ENCODE peak calls at places on chromosomes 2 and 18, in six cellular contexts. B is HCT116, M is H1, F is K562, P is HepG2, K is GM12878. C is an unnamed sample.

GRCh38 chr18:8045160-8045885 is 478.2 kb downstream of the PTPRM start:
- DNase-seq in B (no peak), M (no peak), K (no peak), F (no peak), P (no peak), C (no peak)

GRCh38 chr2:1591461-1591770 is 152.9 kb downstream of the PXDN start:
- DNase-seq in F (no peak), P (no peak), K (no peak), M (no peak), B (no peak), C (no peak)

GRCh38 chr2:106531676-106532075 is 44.5 kb downstream of the CD8B2 start:
- DNase-seq in K (no peak), P (peak; percentile 70), B (no peak), M (no peak), F (no peak), C (peak; percentile 23)

GRCh38 chr2:236159778-236160170 is 8.4 kb downstream of the GBX2 start:
- DNase-seq in K (no peak), B (no peak), M (peak; percentile 76), P (no peak), F (no peak), C (no peak)

GRCh38 chr2:96431319-96431718 is 73.8 kb downstream of the NEURL3 start:
- DNase-seq in K (no peak), M (no peak), F (no peak), B (no peak), P (no peak), C (no peak)

GRCh38 chr2:220756653-220757052 is 815.5 kb downstream of the EPHA4 start:
- DNase-seq in M (no peak), F (no peak), B (no peak), P (no peak), K (no peak), C (no peak)

GRCh38 chr2:123720760-123721159 is 304.3 kb upstream of the CNTNAP5 start:
- DNase-seq in M (no peak), B (no peak), F (no peak), K (no peak), P (no peak), C (peak; percentile 3)

GRCh38 chr2:37390777-37391176 is 46.3 kb downstream of the QPCT start:
- DNase-seq in B (no peak), M (no peak), P (no peak), K (no peak), F (no peak), C (no peak)

GRCh38 chr18:77049938-77050337 is 82.6 kb downstream of the MBP start:
- DNase-seq in M (no peak), P (no peak), K (no peak), B (no peak), F (no peak), C (no peak)

GRCh38 chr2:130355578-130356431 is at the start of gene PTPN18:
- DNase-seq in P (peak; percentile 87), M (peak; percentile 77), F (peak; percentile 95), K (no peak), B (peak; percentile 58), C (no peak)

GRCh38 chr2:235514627-235515363 is 21.0 kb downstream of the AGAP1 start:
- DNase-seq in F (no peak), B (no peak), K (no peak), P (peak; percentile 94), M (no peak), C (no peak)

GRCh38 chr2:69582582-69583176 is 60.9 kb downstream of the AAK1 start:
- DNase-seq in K (no peak), F (no peak), B (no peak), M (no peak), P (peak; percentile 42), C (no peak)

GRCh38 chr2:238864207-238865014 is 16.5 kb downstream of the TWIST2 start:
- DNase-seq in M (peak; percentile 62), P (peak; percentile 98), B (peak; percentile 78), F (no peak), K (no peak), C (peak; percentile 94)

GRCh38 chr18:1075310-1075709 is 170.6 kb downstream of the ADCYAP1 start:
- DNase-seq in P (no peak), F (no peak), M (no peak), B (no peak), K (no peak), C (no peak)

GRCh38 chr2:205411558-205411957 is 270.7 kb upstream of the NRP2 start:
- DNase-seq in B (no peak), K (no peak), M (no peak), F (no peak), P (no peak), C (no peak)

GRCh38 chr2:197993830-197994229 is 189.4 kb downstream of the PLCL1 start:
- DNase-seq in F (no peak), K (no peak), B (no peak), M (no peak), P (no peak), C (no peak)

GRCh38 chr18:13416848-13417247 is 198.3 kb downstream of the LDLRAD4 start:
- DNase-seq in K (no peak), B (no peak), F (no peak), P (peak; percentile 14), M (no peak), C (no peak)

GRCh38 chr18:10690376-10690775 is 164.5 kb downstream of the NAPG start:
- DNase-seq in B (no peak), M (no peak), K (no peak), F (no peak), P (no peak), C (no peak)
- TF ChIP-seq ZNF274 in B (no peak), M (no peak), K (no peak), F (no peak), P (no peak), C (no peak)

GRCh38 chr18:3761266-3761665 is 311.3 kb downstream of the TGIF1 start:
- DNase-seq in K (no peak), F (no peak), P (no peak), B (no peak), M (no peak), C (no peak)
- TF ChIP-seq ZNF274 in K (no peak), F (no peak), P (no peak), B (no peak), M (no peak), C (no peak)

GRCh38 chr2:152561251-152561650 is 156.0 kb downstream of the PRPF40A start:
- DNase-seq in K (no peak), F (no peak), M (no peak), B (no peak), P (no peak), C (no peak)

GRCh38 chr2:152557273-152557879 is 159.9 kb downstream of the PRPF40A start:
- DNase-seq in B (no peak), K (no peak), F (no peak), M (no peak), P (no peak), C (no peak)

GRCh38 chr2:152558174-152559091 is 158.8 kb downstream of the PRPF40A start:
- DNase-seq in B (no peak), P (no peak), M (no peak), F (no peak), K (no peak), C (no peak)

GRCh38 chr2:152562208-152562884 is 154.9 kb downstream of the PRPF40A start:
- DNase-seq in F (no peak), M (no peak), P (no peak), K (no peak), B (no peak), C (no peak)

DNA sequence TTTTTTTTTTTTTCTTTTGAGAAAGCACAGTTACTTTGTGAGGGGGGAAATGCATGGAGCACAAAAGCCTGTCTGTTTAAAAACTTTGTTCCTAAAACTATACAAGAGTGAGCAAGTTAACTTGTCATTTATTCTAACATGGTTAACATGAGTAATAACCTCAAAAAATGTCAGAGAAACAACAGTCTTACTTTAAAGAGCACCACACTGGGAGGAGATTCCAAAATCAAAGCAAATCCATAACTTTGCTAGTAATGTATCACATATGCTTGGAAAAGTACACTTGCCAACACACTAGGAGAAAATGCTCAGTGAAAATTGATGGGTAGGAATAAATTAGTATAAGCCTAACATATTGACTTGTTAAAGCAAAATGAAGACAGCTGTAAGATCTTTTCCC is 157.1 kb downstream of the PRPF40A start:
- DNase-seq in B (no peak), F (no peak), P (no peak), M (no peak), K (no peak), C (no peak)
- TF ChIP-seq ZNF274 in B (no peak), F (no peak), P (no peak), M (no peak), K (no peak), C (no peak)

DNA sequence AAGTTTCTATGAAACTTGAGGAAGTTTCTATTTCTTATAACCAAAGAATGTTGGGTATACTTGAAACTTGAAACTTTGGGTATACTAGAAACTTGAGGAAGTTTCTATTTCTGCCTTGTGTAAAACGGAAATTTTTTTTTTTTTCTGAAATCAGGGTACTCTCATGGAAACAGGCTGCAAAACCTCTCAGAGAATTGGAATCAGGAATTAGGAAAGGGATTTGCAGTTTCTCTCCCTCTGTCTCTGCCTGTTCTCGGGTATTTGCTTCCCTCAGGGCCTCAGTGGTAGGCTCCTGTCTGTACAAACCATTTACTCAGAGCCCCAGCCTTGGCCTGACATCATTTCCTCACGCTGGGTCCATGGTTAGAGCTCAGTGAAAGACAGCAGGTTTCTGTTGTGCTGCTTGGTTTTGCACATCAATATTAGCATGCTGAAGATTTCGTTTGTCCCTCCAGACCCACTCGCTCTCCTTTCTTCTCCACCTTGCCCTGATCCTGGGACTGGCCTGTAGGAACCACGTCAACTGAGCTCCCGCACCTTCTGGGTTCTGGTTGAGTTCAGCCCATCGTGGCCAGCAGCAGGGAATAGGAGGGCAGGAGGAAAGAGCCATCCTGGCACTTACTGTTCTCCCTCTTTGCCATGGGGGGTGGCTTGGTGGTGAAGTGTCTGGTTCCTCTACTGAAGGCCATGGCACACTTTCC is 106.4 kb downstream of the POLR1A start:
- DNase-seq in B (no peak), F (no peak), P (no peak), K (peak; percentile 77), M (no peak), C (no peak)
- TF ChIP-seq ZNF274 in B (no peak), F (no peak), P (no peak), K (no peak), M (no peak), C (no peak)

DNA sequence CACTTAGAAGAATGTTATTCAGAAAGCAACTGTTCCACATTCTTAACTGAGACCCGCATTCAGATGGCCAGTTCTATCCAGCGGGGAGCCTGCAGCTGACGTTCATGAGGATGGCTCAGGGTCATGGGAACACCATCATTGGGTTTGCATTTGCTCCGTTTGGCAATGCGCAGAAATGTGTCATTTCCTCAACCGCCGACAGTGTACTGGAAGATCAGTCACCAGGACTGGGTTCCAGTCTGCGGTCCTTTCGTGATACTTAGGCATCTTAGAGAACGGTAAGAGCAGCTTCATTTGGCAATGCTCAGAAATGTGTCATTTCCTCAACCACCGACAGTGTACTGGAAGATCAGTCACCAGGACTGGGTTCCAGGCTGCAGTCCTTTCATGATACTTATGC is 104.0 kb downstream of the DNER start:
- DNase-seq in B (no peak), P (no peak), K (no peak), F (no peak), M (no peak), C (no peak)
- TF ChIP-seq ZNF274 in B (no peak), P (no peak), K (no peak), F (no peak), M (no peak), C (no peak)

C was measured in NT2/D1.